ENCODE peak calls at places on chromosomes 7 and 10, in nine cellular contexts. L is WTC11, E is mesothelial cell of epicardium, I is AG04449, S is endothelial cell, M is heart left ventricle, A is A549, B is nephron progenitor cell, G is fibroblast of mammary gland. F is an unnamed sample.

GRCh38 chr10:12625393-12626023 is 276.2 kb downstream of the CAMK1D start:
- DNase-seq in L (no peak), B (no peak), I (no peak), G (no peak), A (no peak), S (no peak), E (no peak), M (no peak), F (no peak)

GRCh38 chr10:31693499-31693898 is 235.1 kb downstream of the ARHGAP12 start:
- DNase-seq in A (no peak), B (no peak), G (no peak), E (no peak), L (no peak), S (no peak), M (no peak), I (no peak), F (no peak)

GRCh38 chr10:72248477-72249151 is 25.1 kb upstream of the DDIT4 start:
- DNase-seq in E (no peak), A (peak), B (no peak), M (peak), I (no peak), L (peak), G (peak), S (peak), F (peak)

GRCh38 chr10:33214174-33214573 is 120.3 kb downstream of the NRP1 start:
- DNase-seq in E (no peak), G (no peak), B (no peak), M (no peak), I (no peak), A (no peak), S (no peak), L (no peak), F (no peak)

GRCh38 chr10:14837003-14837755 is 658 bp downstream of the CDNF start:
- DNase-seq in I (no peak), A (no peak), G (peak), E (no peak), B (no peak), L (no peak), M (no peak), S (no peak), F (no peak)

GRCh38 chr10:112383325-112383724 is 9.4 kb downstream of the ACSL5 start:
- DNase-seq in L (no peak), A (no peak), G (peak), M (no peak), S (no peak), B (no peak), E (no peak), I (no peak), F (no peak)

GRCh38 chr7:73342645-73343044 is 14.7 kb downstream of the FKBP6 start:
- DNase-seq in M (no peak), I (no peak), A (peak), G (peak), S (peak), B (no peak), E (no peak), L (no peak), F (no peak)

GRCh38 chr10:30431435-30431911 is 2.5 kb upstream of the MAP3K8 start:
- DNase-seq in I (no peak), S (no peak), E (no peak), A (peak), L (peak), M (peak), B (no peak), G (peak), F (no peak)

GRCh38 chr7:129076886-129077285 is 22.0 kb upstream of the TNPO3 start:
- DNase-seq in B (no peak), G (no peak), M (no peak), S (no peak), A (no peak), L (no peak), I (no peak), E (no peak), F (no peak)

GRCh38 chr7:74455933-74456332 is 2.2 kb downstream of the GTF2IRD1 start:
- DNase-seq in A (no peak), S (no peak), M (no peak), G (peak), I (no peak), B (no peak), L (no peak), E (no peak), F (no peak)

DNA sequence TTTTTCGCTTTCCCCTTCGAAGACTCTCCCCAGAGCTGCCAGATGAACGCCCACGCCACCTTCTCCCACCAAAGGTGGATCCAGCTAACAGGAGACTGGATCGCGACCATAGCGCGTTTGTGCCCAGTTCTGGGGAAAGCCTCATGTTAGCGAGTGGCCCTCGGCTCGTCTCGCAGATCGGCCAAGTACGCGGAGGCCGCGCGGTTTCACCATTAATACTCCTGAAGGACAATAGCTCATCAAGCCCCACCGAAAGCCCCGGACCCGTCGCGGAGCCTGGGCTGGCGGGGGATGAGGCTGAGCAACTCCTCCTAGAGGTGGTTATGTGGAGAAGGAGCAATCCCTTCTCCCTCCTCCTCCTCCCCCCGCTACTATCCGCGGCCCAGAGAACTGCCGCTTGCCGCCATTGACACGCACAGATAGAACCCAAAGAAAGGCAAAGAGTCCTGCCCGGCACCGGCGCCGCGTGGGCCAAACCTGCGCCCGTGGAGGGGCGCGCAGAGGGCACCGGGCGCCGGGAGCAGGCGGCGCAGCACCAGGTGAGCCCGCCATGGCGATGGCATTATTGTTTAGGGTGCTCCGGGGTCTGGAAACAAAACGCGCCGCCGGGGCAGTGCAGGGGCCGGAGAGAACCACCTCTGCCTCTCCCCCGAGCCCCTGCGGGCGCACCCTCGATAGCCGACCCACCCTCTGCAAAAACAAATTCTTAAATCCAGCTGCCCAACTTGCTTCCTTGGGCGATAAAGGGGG is at the start of gene MACROH2A2:
- DNase-seq in I (no peak), A (peak), L (peak), S (peak), E (peak), M (peak), G (peak), B (peak), F (peak)
- TF ChIP-seq CTCF in I (peak), A (peak), L (no peak), S (no peak), E (no peak), M (peak), G (peak), B (peak), F (peak)

GRCh38 chr7:28362812-28363211 is 49.5 kb upstream of the CREB5 start:
- DNase-seq in S (no peak), I (no peak), L (no peak), E (no peak), M (no peak), A (no peak), G (peak), B (no peak), F (no peak)
- TF ChIP-seq CTCF in S (no peak), I (no peak), L (no peak), E (no peak), M (no peak), A (peak), G (peak), B (no peak), F (peak)

GRCh38 chr10:78162867-78163266 is 129.2 kb downstream of the RPS24 start:
- DNase-seq in L (no peak), I (no peak), M (no peak), B (no peak), S (no peak), E (no peak), G (peak), A (no peak), F (no peak)

GRCh38 chr10:78165172-78165571 is 131.5 kb downstream of the RPS24 start:
- DNase-seq in S (no peak), E (no peak), M (no peak), L (no peak), B (no peak), I (no peak), G (no peak), A (no peak), F (no peak)

GRCh38 chr10:78165617-78166016 is 132.0 kb downstream of the RPS24 start:
- DNase-seq in B (peak), G (no peak), S (peak), A (peak), I (no peak), M (no peak), L (peak), E (no peak), F (no peak)

GRCh38 chr10:78169214-78169613 is 135.6 kb downstream of the RPS24 start:
- DNase-seq in S (no peak), E (no peak), B (no peak), L (no peak), G (no peak), I (no peak), M (no peak), A (no peak), F (no peak)

DNA sequence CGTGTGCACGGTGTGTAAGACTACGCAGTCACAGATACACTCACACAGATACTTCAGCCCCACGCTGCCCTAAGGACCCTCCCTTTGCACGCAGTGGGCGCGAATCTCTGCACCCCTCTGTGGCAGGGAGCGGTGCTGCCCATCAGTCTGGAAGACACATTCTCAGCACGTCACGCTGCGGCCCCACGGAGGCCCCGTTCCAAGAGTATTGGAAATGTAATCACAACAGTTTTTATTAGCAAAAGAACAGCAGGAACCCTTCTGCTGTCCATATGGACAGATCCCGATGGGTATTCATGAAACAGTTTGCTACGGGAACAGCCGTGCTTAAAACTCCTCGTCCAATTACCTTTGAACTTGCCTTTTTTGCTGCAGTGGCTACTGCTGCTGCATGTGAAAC is 131.0 kb downstream of the RPS24 start:
- DNase-seq in E (no peak), I (no peak), L (no peak), G (no peak), S (no peak), A (no peak), M (no peak), B (no peak), F (no peak)
- TF ChIP-seq CTCF in E (no peak), I (no peak), L (no peak), G (no peak), S (no peak), A (no peak), M (no peak), B (no peak), F (no peak)

GRCh38 chr7:43298617-43299016 is 186.2 kb downstream of the HECW1 start:
- DNase-seq in E (no peak), L (no peak), G (no peak), M (no peak), S (no peak), I (no peak), B (no peak), A (no peak), F (no peak)

GRCh38 chr7:43295429-43295828 is 183.0 kb downstream of the HECW1 start:
- DNase-seq in L (peak), B (no peak), A (no peak), M (no peak), E (no peak), S (no peak), G (no peak), I (no peak), F (no peak)

GRCh38 chr7:43294080-43294630 is 181.7 kb downstream of the HECW1 start:
- DNase-seq in S (no peak), L (peak), G (peak), B (no peak), E (no peak), I (peak), A (peak), M (no peak), F (no peak)

GRCh38 chr7:43300121-43300520 is 187.7 kb downstream of the HECW1 start:
- DNase-seq in L (no peak), E (no peak), I (no peak), G (no peak), A (no peak), B (no peak), M (no peak), S (no peak), F (no peak)

DNA sequence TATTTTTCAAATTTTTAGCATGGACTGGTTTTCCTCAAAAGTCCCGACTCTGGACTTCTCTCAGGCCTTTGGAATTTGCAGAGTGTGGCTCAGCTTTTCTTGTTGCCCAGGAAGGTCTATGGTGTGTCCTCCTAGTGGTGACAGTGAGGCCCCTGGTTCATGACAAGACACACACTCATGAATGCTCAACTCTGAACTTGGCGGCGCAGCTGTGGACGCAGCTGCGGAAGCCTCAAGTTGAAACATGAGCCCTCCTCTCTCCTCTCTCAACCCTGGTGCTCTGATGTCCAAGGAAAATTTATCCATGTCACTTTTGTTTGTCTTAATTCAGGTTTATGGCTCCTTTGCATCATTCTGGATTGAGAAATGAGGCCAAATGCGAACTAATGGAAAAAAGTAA is 183.9 kb downstream of the HECW1 start:
- DNase-seq in B (peak), L (no peak), E (no peak), S (no peak), I (no peak), M (no peak), A (peak), G (peak), F (no peak)
- TF ChIP-seq CTCF in B (peak), L (no peak), E (no peak), S (no peak), I (no peak), M (no peak), A (no peak), G (no peak), F (peak)

GRCh38 chr7:37446371-37446770 is 2.3 kb downstream of the ELMO1 start:
- DNase-seq in M (no peak), L (no peak), S (no peak), I (no peak), E (no peak), G (no peak), A (no peak), B (no peak), F (no peak)

GRCh38 chr7:37450035-37450434 is 1.4 kb upstream of the ELMO1 start:
- DNase-seq in G (no peak), B (no peak), E (no peak), A (no peak), I (no peak), L (no peak), M (no peak), S (no peak), F (no peak)

GRCh38 chr7:37449621-37450020 is 957 bp upstream of the ELMO1 start:
- DNase-seq in B (no peak), G (no peak), A (no peak), E (no peak), S (no peak), L (no peak), I (no peak), M (no peak), F (no peak)

GRCh38 chr7:37448057-37448636 is 517 bp downstream of the ELMO1 start:
- DNase-seq in S (no peak), B (no peak), L (peak), G (no peak), A (no peak), E (peak), M (peak), I (no peak), F (no peak)

GRCh38 chr7:37448637-37449331 is at the start of gene ELMO1:
- DNase-seq in G (peak), L (peak), S (peak), A (peak), I (no peak), M (peak), E (peak), B (peak), F (peak)
- TF ChIP-seq CTCF in G (peak), L (peak), S (peak), A (no peak), I (no peak), M (peak), E (peak), B (peak), F (peak)

GRCh38 chr7:28858206-28858605 is 99.9 kb downstream of the TRIL start:
- DNase-seq in I (peak), E (no peak), S (no peak), B (no peak), L (no peak), G (peak), M (no peak), A (peak), F (no peak)

GRCh38 chr7:28855538-28856217 is 102.5 kb downstream of the TRIL start:
- DNase-seq in B (no peak), L (no peak), G (peak), M (no peak), S (no peak), A (peak), I (peak), E (no peak), F (no peak)

GRCh38 chr7:28856656-28857055 is 101.5 kb downstream of the TRIL start:
- DNase-seq in G (peak), E (no peak), M (no peak), I (no peak), L (no peak), A (no peak), S (no peak), B (no peak), F (no peak)

GRCh38 chr7:28861825-28862224 is 96.3 kb downstream of the TRIL start:
- DNase-seq in L (no peak), S (no peak), B (no peak), I (no peak), E (no peak), G (no peak), M (no peak), A (no peak), F (no peak)

DNA sequence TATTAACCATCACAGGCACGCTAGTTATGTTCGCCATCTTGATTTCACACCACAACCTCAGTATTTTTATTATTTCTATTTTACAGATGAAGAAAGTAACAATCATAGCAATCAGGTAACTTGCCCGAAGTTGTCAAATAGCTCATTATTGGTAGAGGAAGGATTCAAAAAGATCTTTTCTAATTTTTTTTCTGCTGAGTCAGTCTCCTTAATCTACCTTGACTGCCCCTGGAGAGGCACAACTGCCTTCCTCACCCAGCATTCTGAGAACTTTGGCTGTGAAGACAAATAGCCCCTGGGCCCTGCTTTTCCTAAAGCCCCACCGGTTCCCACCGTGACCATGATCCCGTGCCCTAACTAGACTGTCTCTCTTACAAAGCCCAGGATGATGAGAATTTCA is 99.2 kb downstream of the TRIL start:
- DNase-seq in E (no peak), B (no peak), L (no peak), S (no peak), I (no peak), M (no peak), G (no peak), A (no peak), F (no peak)
- TF ChIP-seq CTCF in E (no peak), B (no peak), L (no peak), S (no peak), I (no peak), M (no peak), G (no peak), A (no peak), F (no peak)

GRCh38 chr7:116525913-116526857 is 1.3 kb downstream of the CAV1 start:
- DNase-seq in M (peak), G (peak), S (peak), I (no peak), B (peak), A (peak), E (peak), L (peak), F (peak)

GRCh38 chr7:116524221-116524608 is 621 bp upstream of the CAV1 start:
- DNase-seq in I (no peak), M (no peak), B (no peak), A (no peak), S (no peak), G (no peak), E (no peak), L (no peak), F (no peak)

GRCh38 chr7:116525298-116525912 is 569 bp downstream of the CAV1 start:
- DNase-seq in M (peak), G (no peak), A (peak), S (peak), E (no peak), I (no peak), L (peak), B (peak), F (peak)

GRCh38 chr7:116526897-116527296 is 2.1 kb downstream of the CAV1 start:
- DNase-seq in E (no peak), S (no peak), L (no peak), I (no peak), M (no peak), B (no peak), G (peak), A (no peak), F (no peak)

GRCh38 chr7:116524609-116525297 is at the start of gene CAV1:
- DNase-seq in S (peak), E (peak), A (peak), M (peak), G (peak), B (peak), L (peak), I (peak), F (peak)
- TF ChIP-seq CTCF in S (no peak), E (no peak), A (peak), M (no peak), G (peak), B (no peak), L (no peak), I (peak), F (no peak)

GRCh38 chr10:129893690-129894089 is 70.4 kb downstream of the EBF3 start:
- DNase-seq in M (no peak), S (no peak), G (no peak), B (no peak), E (no peak), L (no peak), I (no peak), A (no peak), F (no peak)

GRCh38 chr10:129892571-129893045 is 71.5 kb downstream of the EBF3 start:
- DNase-seq in M (no peak), E (no peak), G (no peak), L (no peak), B (no peak), I (no peak), A (no peak), S (no peak), F (no peak)

GRCh38 chr10:129891806-129892205 is 72.3 kb downstream of the EBF3 start:
- DNase-seq in B (no peak), M (peak), I (no peak), S (no peak), L (peak), A (no peak), G (no peak), E (no peak), F (no peak)

GRCh38 chr10:129896231-129897150 is 67.6 kb downstream of the EBF3 start:
- DNase-seq in S (no peak), E (no peak), B (no peak), I (no peak), A (no peak), G (no peak), M (no peak), L (no peak), F (peak)

GRCh38 chr10:129894721-129895120 is 69.4 kb downstream of the EBF3 start:
- DNase-seq in A (no peak), E (no peak), S (no peak), L (no peak), G (no peak), B (no peak), I (no peak), M (no peak), F (no peak)
- TF ChIP-seq CTCF in A (no peak), E (no peak), S (no peak), L (no peak), G (no peak), B (no peak), I (no peak), M (no peak), F (no peak)

DNA sequence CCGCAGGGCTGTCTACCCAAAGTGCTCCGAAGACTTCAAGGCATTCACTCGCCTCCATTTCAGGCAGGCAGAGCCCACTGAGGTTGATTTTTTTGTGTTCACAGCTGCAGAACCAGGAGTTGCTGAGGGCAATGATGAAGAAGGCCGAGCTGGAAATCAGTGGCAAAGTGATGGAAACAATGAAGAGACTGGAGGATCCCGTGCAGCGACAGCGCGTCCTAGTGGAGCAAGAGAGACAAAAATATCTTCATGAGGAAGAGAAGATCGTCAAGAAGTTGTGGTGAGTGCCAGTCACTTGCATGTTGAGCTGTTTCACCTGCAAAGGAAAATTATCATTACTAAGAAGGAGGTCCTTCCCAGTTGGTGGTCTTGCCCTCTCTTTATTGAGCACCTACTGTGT is 210.5 kb downstream of the ARHGAP21 start:
- DNase-seq in M (no peak), A (peak), I (no peak), G (peak), B (no peak), L (peak), S (peak), E (no peak), F (no peak)
- TF ChIP-seq CTCF in M (no peak), A (peak), I (peak), G (peak), B (peak), L (no peak), S (no peak), E (no peak), F (peak)

GRCh38 chr7:87325576-87326370 is 19.7 kb upstream of the CROT start:
- DNase-seq in M (no peak), A (no peak), I (no peak), G (no peak), B (no peak), L (no peak), E (no peak), S (no peak), F (no peak)
- TF ChIP-seq CTCF in M (no peak), A (no peak), I (no peak), G (no peak), B (no peak), L (no peak), E (no peak), S (no peak), F (no peak)